ENCODE peak calls at places on chromosomes 7 and 10, in seven cellular contexts. L is mesendoderm, P is H9, G is H1, O is IMR-90, K is mesenchymal stem cell, A is neuronal stem cell. E is an unnamed sample. For H3K79me1, the result is how much of the 10 kb centered on the place peaks cover.

GRCh38 chr10:120422459-120422858 is 34.6 kb upstream of the PLPP4 start:
- DNase-seq in L (peak), P (no peak), G (no peak), O (peak), K (peak), A (no peak), E (peak)

GRCh38 chr7:94595717-94596116 is 60.2 kb downstream of the SGCE start:
- DNase-seq in L (no peak), P (no peak), G (no peak), O (no peak), K (no peak), A (no peak), E (no peak)

GRCh38 chr10:77687621-77688020 is 50.0 kb upstream of the KCNMA1 start:
- DNase-seq in L (peak), P (no peak), G (peak), O (no peak), K (no peak), A (no peak), E (no peak)

GRCh38 chr10:96745950-96746349 is 25.6 kb upstream of the PIK3AP1 start:
- DNase-seq in L (no peak), P (no peak), G (no peak), O (no peak), K (no peak), A (no peak), E (no peak)

GRCh38 chr7:16063691-16064090 is 357.6 kb downstream of the CRPPA start:
- DNase-seq in L (no peak), P (no peak), G (no peak), O (no peak), K (no peak), A (no peak), E (no peak)

GRCh38 chr7:138097064-138097741 is 20.9 kb downstream of the AKR1D1 start:
- DNase-seq in L (peak), P (no peak), G (no peak), O (no peak), K (peak), A (no peak), E (no peak)

GRCh38 chr7:40882071-40882658 is 747.4 kb downstream of the SUGCT start:
- DNase-seq in L (no peak), P (no peak), G (no peak), O (no peak), K (no peak), A (no peak), E (no peak)

GRCh38 chr7:45647426-45647825 is 73.3 kb downstream of the ADCY1 start:
- DNase-seq in L (no peak), P (no peak), G (no peak), O (no peak), K (no peak), A (no peak), E (no peak)

GRCh38 chr7:36112969-36113368 is 40.1 kb upstream of the EEPD1 start:
- DNase-seq in L (peak), P (no peak), G (no peak), O (no peak), K (no peak), A (no peak), E (no peak)

GRCh38 chr10:80471715-80472233 is 17.7 kb downstream of the TSPAN14 start:
- DNase-seq in L (no peak), P (no peak), G (no peak), O (no peak), K (no peak), A (no peak), E (peak)

GRCh38 chr7:1858435-1859265 is 188.6 kb downstream of the ELFN1 start:
- DNase-seq in L (no peak), P (no peak), G (no peak), O (no peak), K (no peak), A (no peak), E (no peak)

GRCh38 chr10:125607689-125608290 is 75.2 kb downstream of the TEX36 start:
- DNase-seq in L (no peak), P (no peak), G (no peak), O (no peak), K (no peak), A (no peak), E (no peak)

GRCh38 chr10:113961261-113961938 is 82.3 kb upstream of the ADRB1 start:
- DNase-seq in L (peak), P (no peak), G (no peak), O (no peak), K (no peak), A (no peak), E (no peak)

GRCh38 chr7:65960351-65961074 is 21.5 kb downstream of the GUSB start:
- DNase-seq in L (no peak), P (no peak), G (no peak), O (no peak), K (no peak), A (no peak), E (no peak)

GRCh38 chr10:75718996-75719395 is 287.6 kb downstream of the LRMDA start:
- DNase-seq in L (no peak), P (no peak), G (no peak), O (no peak), K (no peak), A (no peak), E (no peak)

GRCh38 chr10:75165684-75166622 is 44.6 kb upstream of the VDAC2 start:
- DNase-seq in L (no peak), P (no peak), G (no peak), O (peak), K (no peak), A (no peak), E (no peak)

GRCh38 chr10:381805-382204 is 246.6 kb downstream of the ZMYND11 start:
- DNase-seq in L (no peak), P (no peak), G (no peak), O (no peak), K (no peak), A (no peak), E (no peak)

GRCh38 chr10:127964644-127965043 is 57.7 kb downstream of the PTPRE start:
- DNase-seq in L (no peak), P (peak), G (no peak), O (no peak), K (no peak), A (no peak), E (no peak)

GRCh38 chr10:118139321-118139720 is 92.6 kb upstream of the RAB11FIP2 start:
- DNase-seq in L (no peak), P (no peak), G (no peak), O (no peak), K (no peak), A (no peak), E (peak)
- H3K23ac ChIP-seq in L (no peak), P (no peak), G (no peak), O (no peak), K (no peak), A (no peak), E (no peak)

GRCh38 chr7:5705318-5705717 is 76.1 kb downstream of the RNF216 start:
- DNase-seq in L (no peak), P (no peak), G (no peak), O (no peak), K (no peak), A (no peak), E (no peak)

GRCh38 chr7:5704534-5704922 is 76.9 kb downstream of the RNF216 start:
- DNase-seq in L (peak), P (peak), G (peak), O (peak), K (peak), A (peak), E (peak)

GRCh38 chr7:5701085-5701914 is 80.2 kb downstream of the RNF216 start:
- DNase-seq in L (no peak), P (no peak), G (no peak), O (peak), K (peak), A (no peak), E (peak)

GRCh38 chr7:5703572-5704533 is 77.6 kb downstream of the RNF216 start:
- DNase-seq in L (no peak), P (no peak), G (no peak), O (no peak), K (peak), A (no peak), E (no peak)

GRCh38 chr7:5702876-5703571 is 78.4 kb downstream of the RNF216 start:
- DNase-seq in L (peak), P (no peak), G (no peak), O (peak), K (peak), A (no peak), E (peak)
- H3K79me1 ChIP-seq in L (under half), P (under half), G (under half), O (half or more), K (under half), A (under half), E (under half)

GRCh38 chr7:56174346-56175085 is 58.3 kb upstream of the NUPR2 start:
- DNase-seq in L (no peak), P (no peak), G (no peak), O (no peak), K (no peak), A (no peak), E (no peak)
- H3K23ac ChIP-seq in L (no peak), P (no peak), G (no peak), O (no peak), K (no peak), A (no peak), E (no peak)

GRCh38 chr7:151674161-151674920 is 154.6 kb upstream of the RHEB start:
- DNase-seq in L (no peak), P (no peak), G (no peak), O (no peak), K (no peak), A (no peak), E (no peak)
- H3K79me1 ChIP-seq in L (under half), P (under half), G (under half), O (under half), K (under half), A (under half), E (under half)

GRCh38 chr7:11548532-11548931 is 283.5 kb downstream of the THSD7A start:
- DNase-seq in L (no peak), P (no peak), G (no peak), O (no peak), K (peak), A (no peak), E (no peak)
- H3K23ac ChIP-seq in L (no peak), P (no peak), G (no peak), O (no peak), K (no peak), A (no peak), E (no peak)

GRCh38 chr7:141619745-141620144 is 68.5 kb downstream of the AGK start:
- DNase-seq in L (no peak), P (no peak), G (no peak), O (no peak), K (no peak), A (no peak), E (no peak)
- H3K79me1 ChIP-seq in L (under half), P (under half), G (under half), O (under half), K (under half), A (under half), E (under half)

DNA sequence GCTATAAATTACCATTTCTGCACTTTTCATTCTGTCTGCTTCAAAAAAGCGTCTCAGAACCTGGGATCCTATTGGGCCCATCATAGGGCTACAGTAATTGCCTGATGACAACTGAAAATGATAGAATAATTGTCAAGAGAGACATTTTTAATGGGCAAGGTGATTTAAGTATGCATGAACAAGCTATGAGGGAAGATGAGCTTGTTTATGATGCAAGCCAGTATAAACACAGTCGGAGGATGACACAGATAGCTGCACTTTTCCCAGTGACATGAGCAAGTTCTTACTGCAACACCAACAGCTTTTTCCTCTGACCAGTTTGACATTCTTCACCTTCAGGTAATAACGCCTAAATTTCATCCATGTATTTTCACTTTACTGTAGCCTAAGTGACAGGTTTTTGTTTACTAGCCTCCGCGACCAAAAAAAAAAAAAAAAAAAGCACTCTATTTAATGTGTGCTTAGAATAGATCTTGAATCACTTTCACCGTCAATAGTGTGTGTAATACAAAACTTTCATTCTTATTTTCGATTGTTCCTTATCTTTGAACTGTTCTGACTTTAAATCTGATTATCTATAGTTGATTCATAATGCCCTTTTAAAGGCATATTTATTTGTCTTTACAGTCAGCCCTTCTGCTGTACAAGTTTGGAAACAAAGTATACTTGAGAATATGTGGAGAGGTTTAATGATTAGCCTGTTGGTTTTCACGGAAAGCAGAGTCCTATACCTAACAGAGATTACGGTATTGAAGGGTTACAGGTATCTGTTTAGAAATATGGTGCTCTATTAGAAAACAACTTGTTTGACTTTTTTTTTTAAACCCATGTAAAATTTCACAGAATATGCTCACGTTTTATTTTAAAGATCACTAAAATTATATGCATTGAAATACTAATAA is 1.7 kb downstream of the FOXP2 start:
- DNase-seq in L (no peak), P (no peak), G (no peak), O (peak), K (peak), A (no peak), E (no peak)
- H3K23ac ChIP-seq in L (no peak), P (no peak), G (no peak), O (no peak), K (no peak), A (no peak), E (no peak)